ENCODE peak calls at places on chromosomes 5 and 9, in seven cellular contexts. D is retina, Z is tibial artery, V is cardiac fibroblast, Q is fibroblast of mammary gland, N is neural progenitor cell, C is endothelial cell. Y is an unnamed sample.

GRCh38 chr9:130205912-130206311 is 33.7 kb downstream of the NCS1 start:
- DNase-seq in D (no peak), Z (no peak), V (no peak), Q (no peak), N (no peak), C (no peak), Y (no peak)

GRCh38 chr9:131406567-131407436 is 12.9 kb downstream of the PRRC2B start:
- DNase-seq in D (no peak), Z (no peak), V (no peak), Q (no peak), N (no peak), C (no peak), Y (no peak)

GRCh38 chr5:15009420-15009819 is 137.8 kb upstream of the ANKH start:
- DNase-seq in D (no peak), Z (no peak), V (peak; percentile 82), Q (peak; percentile 82), N (no peak), C (no peak), Y (no peak)

GRCh38 chr9:131757549-131757948 is 17.7 kb upstream of the RAPGEF1 start:
- DNase-seq in D (no peak), Z (no peak), V (no peak), Q (no peak), N (no peak), C (no peak), Y (no peak)

GRCh38 chr5:142600611-142601360 is 85.1 kb downstream of the FGF1 start:
- DNase-seq in D (peak; percentile 36), Z (peak; percentile 66), V (peak; percentile 71), Q (peak; percentile 49), N (no peak), C (no peak), Y (no peak)

GRCh38 chr9:136556166-136556565 is 10.3 kb upstream of the NOTCH1 start:
- DNase-seq in D (no peak), Z (no peak), V (no peak), Q (no peak), N (no peak), C (no peak), Y (no peak)

GRCh38 chr5:113266913-113267227 is 167.9 kb downstream of the TSSK1B start:
- DNase-seq in D (no peak), Z (no peak), V (no peak), Q (no peak), N (no peak), C (no peak), Y (no peak)

GRCh38 chr9:88537743-88538055 is 2.7 kb downstream of the NXNL2 start:
- DNase-seq in D (peak; percentile 51), Z (peak; percentile 93), V (peak; percentile 90), Q (peak; percentile 85), N (peak; percentile 57), C (peak; percentile 27), Y (no peak)

GRCh38 chr9:110192531-110193326 is 15.2 kb downstream of the C9orf152 start:
- DNase-seq in D (no peak), Z (peak; percentile 54), V (peak; percentile 59), Q (peak; percentile 92), N (no peak), C (no peak), Y (no peak)

GRCh38 chr9:132369421-132369820 is 14.6 kb upstream of the SETX start:
- DNase-seq in D (no peak), Z (no peak), V (no peak), Q (no peak), N (no peak), C (no peak), Y (no peak)

GRCh38 chr5:39158127-39158593 is 61.2 kb downstream of the FYB1 start:
- DNase-seq in D (no peak), Z (peak; percentile 25), V (peak; percentile 76), Q (peak; percentile 49), N (no peak), C (no peak), Y (no peak)

GRCh38 chr5:132666310-132667123 is 7.3 kb upstream of the IL4 start:
- DNase-seq in D (no peak), Z (no peak), V (no peak), Q (no peak), N (no peak), C (no peak), Y (no peak)

GRCh38 chr9:93686880-93687236 is 110.5 kb downstream of the PHF2 start:
- DNase-seq in D (no peak), Z (no peak), V (no peak), Q (no peak), N (no peak), C (no peak), Y (no peak)

GRCh38 chr5:38078161-38078560 is 180.2 kb upstream of the EGFLAM start:
- DNase-seq in D (no peak), Z (no peak), V (peak; percentile 46), Q (peak; percentile 24), N (no peak), C (no peak), Y (no peak)

GRCh38 chr5:102262688-102263087 is 33.4 kb downstream of the SLCO4C1 start:
- DNase-seq in D (no peak), Z (no peak), V (no peak), Q (no peak), N (no peak), C (no peak), Y (no peak)

GRCh38 chr5:87300744-87301143 is 33.1 kb downstream of the RASA1 start:
- DNase-seq in D (no peak), Z (no peak), V (peak; percentile 95), Q (peak; percentile 96), N (no peak), C (no peak), Y (no peak)

GRCh38 chr5:9201761-9202160 is 344.1 kb downstream of the SEMA5A start:
- DNase-seq in D (no peak), Z (no peak), V (no peak), Q (peak; percentile 10), N (no peak), C (no peak), Y (no peak)

GRCh38 chr5:35859101-35859661 is 2.5 kb downstream of the IL7R start:
- DNase-seq in D (peak; percentile 68), Z (no peak), V (no peak), Q (no peak), N (peak; percentile 39), C (no peak), Y (no peak)

GRCh38 chr9:37329576-37329975 is 92.9 kb upstream of the GRHPR start:
- DNase-seq in D (no peak), Z (no peak), V (peak; percentile 69), Q (peak; percentile 61), N (peak; percentile 27), C (no peak), Y (no peak)

GRCh38 chr5:135635471-135635870 is 56.7 kb upstream of the CXCL14 start:
- DNase-seq in D (no peak), Z (no peak), V (no peak), Q (no peak), N (no peak), C (no peak), Y (no peak)

GRCh38 chr9:86827893-86828292 is 119.4 kb downstream of the GAS1 start:
- DNase-seq in D (no peak), Z (no peak), V (no peak), Q (no peak), N (no peak), C (no peak), Y (no peak)

GRCh38 chr5:179777909-179778308 is 15.9 kb upstream of the LTC4S start:
- DNase-seq in D (no peak), Z (no peak), V (no peak), Q (no peak), N (no peak), C (no peak), Y (no peak)

GRCh38 chr9:73180373-73180772 is 28.7 kb downstream of the ANXA1 start:
- DNase-seq in D (no peak), Z (no peak), V (peak; percentile 75), Q (peak; percentile 87), N (no peak), C (no peak), Y (no peak)

GRCh38 chr5:139708877-139709586 is 60.9 kb downstream of the CXXC5 start:
- DNase-seq in D (peak; percentile 95), Z (peak; percentile 60), V (peak; percentile 48), Q (peak; percentile 80), N (peak; percentile 84), C (peak; percentile 44), Y (no peak)

GRCh38 chr9:129945314-129945713 is 97.7 kb downstream of the FNBP1 start:
- DNase-seq in D (no peak), Z (no peak), V (peak; percentile 12), Q (no peak), N (no peak), C (no peak), Y (no peak)

GRCh38 chr9:68530618-68531017 is 10.1 kb downstream of the TMEM252 start:
- DNase-seq in D (peak; percentile 40), Z (peak; percentile 72), V (peak; percentile 49), Q (no peak), N (peak; percentile 36), C (peak; percentile 36), Y (no peak)

GRCh38 chr5:38441730-38442573 is 114.5 kb downstream of the LIFR start:
- DNase-seq in D (peak; percentile 82), Z (peak; percentile 92), V (peak; percentile 95), Q (peak; percentile 91), N (peak; percentile 96), C (peak; percentile 88), Y (peak; percentile 54)

GRCh38 chr5:135238622-135239460 is 160.2 kb downstream of the MACROH2A1 start:
- DNase-seq in D (no peak), Z (no peak), V (no peak), Q (no peak), N (no peak), C (no peak), Y (no peak)

GRCh38 chr5:149007174-149007573 is 55.7 kb downstream of the SH3TC2 start:
- DNase-seq in D (no peak), Z (no peak), V (peak; percentile 68), Q (peak; percentile 77), N (no peak), C (no peak), Y (no peak)

GRCh38 chr5:68419637-68420452 is 204.3 kb downstream of the PIK3R1 start:
- DNase-seq in D (peak; percentile 35), Z (peak; percentile 29), V (peak; percentile 67), Q (peak; percentile 88), N (peak; percentile 18), C (no peak), Y (no peak)

GRCh38 chr5:26054594-26054993 is 983.8 kb downstream of the CDH9 start:
- DNase-seq in D (no peak), Z (no peak), V (no peak), Q (no peak), N (no peak), C (no peak), Y (no peak)

GRCh38 chr9:26947736-26948135 is 694 bp upstream of the PLAA start:
- DNase-seq in D (no peak), Z (no peak), V (no peak), Q (no peak), N (peak; percentile 15), C (no peak), Y (no peak)

GRCh38 chr5:138601444-138601843 is 26.2 kb upstream of the HSPA9 start:
- DNase-seq in D (no peak), Z (no peak), V (peak; percentile 92), Q (peak; percentile 79), N (no peak), C (no peak), Y (no peak)